ENCODE peak calls at places on chromosomes 5 and 9, in six cellular contexts. One of them, this sample, is unnamed.

GRCh38 chr5:109479260-109479860 is 69.6 kb upstream of the PJA2 start:
- DNase-seq in activated CD4-positive, CD25-positive, alpha-beta regulatory T cell: no peak
- DNase-seq in smooth muscle cell of the brain vasculature: no peak
- DNase-seq in activated effector memory CD4-positive, alpha-beta T cell treated with anti-CD3 and anti-CD28 coated beads, Interleukin-2, amount 50 U/mL, for 16 hours: no peak
- DNase-seq in H9: no peak
- DNase-seq in stimulated activated CD8-positive, alpha-beta memory T cell treated with anti-CD3 and anti-CD28 coated beads, Interleukin-4, amount 100 ng/mL, for 4 hours: no peak
- DNase-seq in this sample: no peak

GRCh38 chr5:127864511-127864910 is 161.3 kb downstream of the CCDC192 start:
- DNase-seq in activated CD4-positive, CD25-positive, alpha-beta regulatory T cell: no peak
- DNase-seq in smooth muscle cell of the brain vasculature: no peak
- DNase-seq in activated effector memory CD4-positive, alpha-beta T cell treated with anti-CD3 and anti-CD28 coated beads, Interleukin-2, amount 50 U/mL, for 16 hours: no peak
- DNase-seq in H9: no peak
- DNase-seq in stimulated activated CD8-positive, alpha-beta memory T cell treated with anti-CD3 and anti-CD28 coated beads, Interleukin-4, amount 100 ng/mL, for 4 hours: no peak
- DNase-seq in this sample: no peak

GRCh38 chr9:124108216-124108615 is 96.6 kb downstream of the LHX2 start:
- DNase-seq in activated CD4-positive, CD25-positive, alpha-beta regulatory T cell: no peak
- DNase-seq in smooth muscle cell of the brain vasculature: no peak
- DNase-seq in activated effector memory CD4-positive, alpha-beta T cell treated with anti-CD3 and anti-CD28 coated beads, Interleukin-2, amount 50 U/mL, for 16 hours: no peak
- DNase-seq in H9: no peak
- DNase-seq in stimulated activated CD8-positive, alpha-beta memory T cell treated with anti-CD3 and anti-CD28 coated beads, Interleukin-4, amount 100 ng/mL, for 4 hours: no peak
- DNase-seq in this sample: no peak

GRCh38 chr9:110828148-110828730 is 159.6 kb downstream of the MUSK start:
- DNase-seq in activated CD4-positive, CD25-positive, alpha-beta regulatory T cell: no peak
- DNase-seq in smooth muscle cell of the brain vasculature: no peak
- DNase-seq in activated effector memory CD4-positive, alpha-beta T cell treated with anti-CD3 and anti-CD28 coated beads, Interleukin-2, amount 50 U/mL, for 16 hours: no peak
- DNase-seq in H9: no peak
- DNase-seq in stimulated activated CD8-positive, alpha-beta memory T cell treated with anti-CD3 and anti-CD28 coated beads, Interleukin-4, amount 100 ng/mL, for 4 hours: no peak
- DNase-seq in this sample: no peak

GRCh38 chr5:39218482-39219381 is 631 bp downstream of the FYB1 start:
- DNase-seq in activated CD4-positive, CD25-positive, alpha-beta regulatory T cell: no peak
- DNase-seq in smooth muscle cell of the brain vasculature: no peak
- DNase-seq in activated effector memory CD4-positive, alpha-beta T cell treated with anti-CD3 and anti-CD28 coated beads, Interleukin-2, amount 50 U/mL, for 16 hours: no peak
- DNase-seq in H9: no peak
- DNase-seq in stimulated activated CD8-positive, alpha-beta memory T cell treated with anti-CD3 and anti-CD28 coated beads, Interleukin-4, amount 100 ng/mL, for 4 hours: no peak
- DNase-seq in this sample: no peak

GRCh38 chr9:89768650-89769071 is 163.8 kb downstream of the GADD45G start:
- DNase-seq in activated CD4-positive, CD25-positive, alpha-beta regulatory T cell: no peak
- DNase-seq in smooth muscle cell of the brain vasculature: no peak
- DNase-seq in activated effector memory CD4-positive, alpha-beta T cell treated with anti-CD3 and anti-CD28 coated beads, Interleukin-2, amount 50 U/mL, for 16 hours: no peak
- DNase-seq in H9: no peak
- DNase-seq in stimulated activated CD8-positive, alpha-beta memory T cell treated with anti-CD3 and anti-CD28 coated beads, Interleukin-4, amount 100 ng/mL, for 4 hours: no peak
- DNase-seq in this sample: no peak

GRCh38 chr5:146296245-146296644 is 42.4 kb upstream of the POU4F3 start:
- DNase-seq in activated CD4-positive, CD25-positive, alpha-beta regulatory T cell: no peak
- DNase-seq in smooth muscle cell of the brain vasculature: no peak
- DNase-seq in activated effector memory CD4-positive, alpha-beta T cell treated with anti-CD3 and anti-CD28 coated beads, Interleukin-2, amount 50 U/mL, for 16 hours: no peak
- DNase-seq in H9: no peak
- DNase-seq in stimulated activated CD8-positive, alpha-beta memory T cell treated with anti-CD3 and anti-CD28 coated beads, Interleukin-4, amount 100 ng/mL, for 4 hours: no peak
- DNase-seq in this sample: no peak

GRCh38 chr9:135083831-135084230 is 3.6 kb upstream of the OLFM1 start:
- DNase-seq in activated CD4-positive, CD25-positive, alpha-beta regulatory T cell: no peak
- DNase-seq in smooth muscle cell of the brain vasculature: no peak
- DNase-seq in activated effector memory CD4-positive, alpha-beta T cell treated with anti-CD3 and anti-CD28 coated beads, Interleukin-2, amount 50 U/mL, for 16 hours: no peak
- DNase-seq in H9: no peak
- DNase-seq in stimulated activated CD8-positive, alpha-beta memory T cell treated with anti-CD3 and anti-CD28 coated beads, Interleukin-4, amount 100 ng/mL, for 4 hours: no peak
- DNase-seq in this sample: no peak

GRCh38 chr5:13477118-13477737 is 467.3 kb downstream of the DNAH5 start:
- DNase-seq in activated CD4-positive, CD25-positive, alpha-beta regulatory T cell: no peak
- DNase-seq in smooth muscle cell of the brain vasculature: no peak
- DNase-seq in activated effector memory CD4-positive, alpha-beta T cell treated with anti-CD3 and anti-CD28 coated beads, Interleukin-2, amount 50 U/mL, for 16 hours: no peak
- DNase-seq in H9: no peak
- DNase-seq in stimulated activated CD8-positive, alpha-beta memory T cell treated with anti-CD3 and anti-CD28 coated beads, Interleukin-4, amount 100 ng/mL, for 4 hours: no peak
- DNase-seq in this sample: no peak

GRCh38 chr9:127963041-127963358 is 17.8 kb downstream of the EEIG1 start:
- DNase-seq in activated CD4-positive, CD25-positive, alpha-beta regulatory T cell: no peak
- DNase-seq in smooth muscle cell of the brain vasculature: no peak
- DNase-seq in activated effector memory CD4-positive, alpha-beta T cell treated with anti-CD3 and anti-CD28 coated beads, Interleukin-2, amount 50 U/mL, for 16 hours: no peak
- DNase-seq in H9: no peak
- DNase-seq in stimulated activated CD8-positive, alpha-beta memory T cell treated with anti-CD3 and anti-CD28 coated beads, Interleukin-4, amount 100 ng/mL, for 4 hours: no peak
- DNase-seq in this sample: no peak

GRCh38 chr5:80072103-80073073 is 37.2 kb downstream of the THBS4 start:
- DNase-seq in activated CD4-positive, CD25-positive, alpha-beta regulatory T cell: no peak
- DNase-seq in smooth muscle cell of the brain vasculature: no peak
- DNase-seq in activated effector memory CD4-positive, alpha-beta T cell treated with anti-CD3 and anti-CD28 coated beads, Interleukin-2, amount 50 U/mL, for 16 hours: no peak
- DNase-seq in H9: no peak
- DNase-seq in stimulated activated CD8-positive, alpha-beta memory T cell treated with anti-CD3 and anti-CD28 coated beads, Interleukin-4, amount 100 ng/mL, for 4 hours: no peak
- DNase-seq in this sample: no peak

GRCh38 chr9:127926961-127927456 is 3.6 kb downstream of the PIP5KL1 start:
- DNase-seq in activated CD4-positive, CD25-positive, alpha-beta regulatory T cell: no peak
- DNase-seq in smooth muscle cell of the brain vasculature: no peak
- DNase-seq in activated effector memory CD4-positive, alpha-beta T cell treated with anti-CD3 and anti-CD28 coated beads, Interleukin-2, amount 50 U/mL, for 16 hours: no peak
- DNase-seq in H9: no peak
- DNase-seq in stimulated activated CD8-positive, alpha-beta memory T cell treated with anti-CD3 and anti-CD28 coated beads, Interleukin-4, amount 100 ng/mL, for 4 hours: no peak
- DNase-seq in this sample: no peak

GRCh38 chr9:23855885-23856284 is 29.8 kb upstream of the ELAVL2 start:
- DNase-seq in activated CD4-positive, CD25-positive, alpha-beta regulatory T cell: no peak
- DNase-seq in smooth muscle cell of the brain vasculature: no peak
- DNase-seq in activated effector memory CD4-positive, alpha-beta T cell treated with anti-CD3 and anti-CD28 coated beads, Interleukin-2, amount 50 U/mL, for 16 hours: no peak
- DNase-seq in H9: no peak
- DNase-seq in stimulated activated CD8-positive, alpha-beta memory T cell treated with anti-CD3 and anti-CD28 coated beads, Interleukin-4, amount 100 ng/mL, for 4 hours: no peak
- DNase-seq in this sample: no peak

GRCh38 chr9:86795047-86795437 is 152.3 kb downstream of the GAS1 start:
- DNase-seq in activated CD4-positive, CD25-positive, alpha-beta regulatory T cell: no peak
- DNase-seq in smooth muscle cell of the brain vasculature: no peak
- DNase-seq in activated effector memory CD4-positive, alpha-beta T cell treated with anti-CD3 and anti-CD28 coated beads, Interleukin-2, amount 50 U/mL, for 16 hours: no peak
- DNase-seq in H9: no peak
- DNase-seq in stimulated activated CD8-positive, alpha-beta memory T cell treated with anti-CD3 and anti-CD28 coated beads, Interleukin-4, amount 100 ng/mL, for 4 hours: no peak
- DNase-seq in this sample: no peak

This sample was measured in NCI-H1048.